ENCODE peak calls at places on chromosomes 16 and 17, in five cellular contexts. One of them, this sample, is unnamed.

GRCh38 chr16:75053791-75054555 is 55.1 kb downstream of the ZNRF1 start:
- DNase-seq in left ventricle myocardium inferior: peak; percentile 70
- DNase-seq in adrenal gland: peak; percentile 72
- DNase-seq in A673: peak; percentile 52
- DNase-seq in fibroblast of lung: no peak
- DNase-seq in this sample: peak; percentile 71

GRCh38 chr16:70764632-70765031 is 36.3 kb downstream of the VAC14 start:
- DNase-seq in fibroblast of lung: no peak
- DNase-seq in adrenal gland: no peak
- DNase-seq in left ventricle myocardium inferior: no peak
- DNase-seq in A673: no peak
- DNase-seq in this sample: no peak

GRCh38 chr17:18377437-18378204 is at the start of gene EVPLL:
- DNase-seq in left ventricle myocardium inferior: peak; percentile 39
- DNase-seq in A673: no peak
- DNase-seq in adrenal gland: no peak
- DNase-seq in fibroblast of lung: no peak
- DNase-seq in this sample: no peak

GRCh38 chr17:41864498-41864836 is 756 bp downstream of the KLHL11 start:
- DNase-seq in fibroblast of lung: no peak
- DNase-seq in left ventricle myocardium inferior: no peak
- DNase-seq in adrenal gland: no peak
- DNase-seq in A673: no peak
- DNase-seq in this sample: no peak

GRCh38 chr16:57256601-57257395 is 11.7 kb downstream of the ARL2BP start:
- DNase-seq in left ventricle myocardium inferior: no peak
- DNase-seq in A673: no peak
- DNase-seq in adrenal gland: no peak
- DNase-seq in fibroblast of lung: no peak
- DNase-seq in this sample: no peak

GRCh38 chr16:28317040-28317880 is 24.9 kb downstream of the SBK1 start:
- DNase-seq in adrenal gland: peak; percentile 59
- DNase-seq in left ventricle myocardium inferior: peak; percentile 41
- DNase-seq in fibroblast of lung: peak; percentile 37
- DNase-seq in A673: peak; percentile 69
- DNase-seq in this sample: peak; percentile 46

GRCh38 chr16:19481291-19481690 is 40.6 kb downstream of the GDE1 start:
- DNase-seq in fibroblast of lung: no peak
- DNase-seq in adrenal gland: no peak
- DNase-seq in A673: no peak
- DNase-seq in left ventricle myocardium inferior: no peak
- DNase-seq in this sample: no peak

GRCh38 chr17:17784599-17785264 is 52.1 kb downstream of the SREBF1 start:
- DNase-seq in fibroblast of lung: no peak
- DNase-seq in adrenal gland: no peak
- DNase-seq in A673: peak; percentile 81
- DNase-seq in left ventricle myocardium inferior: no peak
- DNase-seq in this sample: no peak

GRCh38 chr17:77899494-77899893 is 59.0 kb upstream of the TNRC6C start:
- DNase-seq in fibroblast of lung: no peak
- DNase-seq in adrenal gland: no peak
- DNase-seq in left ventricle myocardium inferior: no peak
- DNase-seq in A673: no peak
- DNase-seq in this sample: no peak

GRCh38 chr17:37608369-37609169 is 649 bp downstream of the SYNRG start:
- DNase-seq in left ventricle myocardium inferior: no peak
- DNase-seq in fibroblast of lung: peak; percentile 43
- DNase-seq in A673: peak; percentile 40
- DNase-seq in adrenal gland: no peak
- DNase-seq in this sample: no peak

GRCh38 chr17:55264273-55264639 is 504 bp upstream of the HLF start:
- DNase-seq in fibroblast of lung: no peak
- DNase-seq in adrenal gland: no peak
- DNase-seq in left ventricle myocardium inferior: no peak
- DNase-seq in A673: no peak
- DNase-seq in this sample: no peak

GRCh38 chr16:48384305-48384981 is 770 bp downstream of the SIAH1 start:
- DNase-seq in A673: peak; percentile 43
- DNase-seq in left ventricle myocardium inferior: peak; percentile 71
- DNase-seq in fibroblast of lung: peak; percentile 73
- DNase-seq in adrenal gland: peak; percentile 72
- DNase-seq in this sample: peak; percentile 74

GRCh38 chr16:57622361-57623250 is 5.8 kb upstream of the ADGRG1 start:
- DNase-seq in fibroblast of lung: no peak
- DNase-seq in A673: no peak
- DNase-seq in adrenal gland: peak; percentile 49
- DNase-seq in left ventricle myocardium inferior: no peak
- DNase-seq in this sample: no peak

GRCh38 chr17:62714016-62714777 is 86.7 kb downstream of the MRC2 start:
- DNase-seq in left ventricle myocardium inferior: no peak
- DNase-seq in A673: no peak
- DNase-seq in adrenal gland: no peak
- DNase-seq in fibroblast of lung: peak; percentile 47
- DNase-seq in this sample: no peak

GRCh38 chr16:84042879-84043485 is 387 bp upstream of the SLC38A8 start:
- DNase-seq in fibroblast of lung: no peak
- DNase-seq in adrenal gland: no peak
- DNase-seq in A673: no peak
- DNase-seq in left ventricle myocardium inferior: no peak
- DNase-seq in this sample: no peak

GRCh38 chr17:80219777-80220708 is at the start of the genes SGSH and SLC26A11:
- DNase-seq in left ventricle myocardium inferior: peak; percentile 86
- DNase-seq in A673: peak; percentile 79
- DNase-seq in fibroblast of lung: peak; percentile 42
- DNase-seq in adrenal gland: peak; percentile 87
- DNase-seq in this sample: peak; percentile 87

GRCh38 chr16:14496047-14496770 is 133.9 kb downstream of the PARN start:
- DNase-seq in fibroblast of lung: no peak
- DNase-seq in A673: no peak
- DNase-seq in left ventricle myocardium inferior: no peak
- DNase-seq in adrenal gland: no peak
- DNase-seq in this sample: no peak

GRCh38 chr17:6413073-6413472 is 21.8 kb downstream of the AIPL1 start:
- DNase-seq in A673: peak; percentile 70
- DNase-seq in adrenal gland: no peak
- DNase-seq in left ventricle myocardium inferior: no peak
- DNase-seq in fibroblast of lung: peak; percentile 65
- DNase-seq in this sample: no peak

GRCh38 chr16:10039220-10040096 is 142.8 kb downstream of the GRIN2A start:
- DNase-seq in A673: peak; percentile 27
- DNase-seq in left ventricle myocardium inferior: no peak
- DNase-seq in adrenal gland: no peak
- DNase-seq in fibroblast of lung: no peak
- DNase-seq in this sample: peak; percentile 18

GRCh38 chr17:35147313-35147982 is at the start of gene UNC45B:
- DNase-seq in fibroblast of lung: no peak
- DNase-seq in A673: no peak
- DNase-seq in adrenal gland: no peak
- DNase-seq in left ventricle myocardium inferior: peak; percentile 69
- DNase-seq in this sample: peak; percentile 81

GRCh38 chr16:75304521-75305363 is 53.3 kb upstream of the BCAR1 start:
- DNase-seq in left ventricle myocardium inferior: peak; percentile 41
- DNase-seq in fibroblast of lung: peak; percentile 89
- DNase-seq in A673: peak; percentile 77
- DNase-seq in adrenal gland: peak; percentile 97
- DNase-seq in this sample: peak; percentile 41

GRCh38 chr16:70644763-70645597 is 1.4 kb upstream of the IL34 start:
- DNase-seq in fibroblast of lung: no peak
- DNase-seq in A673: peak; percentile 29
- DNase-seq in left ventricle myocardium inferior: no peak
- DNase-seq in adrenal gland: no peak
- DNase-seq in this sample: no peak

GRCh38 chr17:39683295-39683939 is 4.4 kb downstream of the PGAP3 start:
- DNase-seq in A673: no peak
- DNase-seq in adrenal gland: no peak
- DNase-seq in fibroblast of lung: no peak
- DNase-seq in left ventricle myocardium inferior: no peak
- DNase-seq in this sample: no peak

DNA sequence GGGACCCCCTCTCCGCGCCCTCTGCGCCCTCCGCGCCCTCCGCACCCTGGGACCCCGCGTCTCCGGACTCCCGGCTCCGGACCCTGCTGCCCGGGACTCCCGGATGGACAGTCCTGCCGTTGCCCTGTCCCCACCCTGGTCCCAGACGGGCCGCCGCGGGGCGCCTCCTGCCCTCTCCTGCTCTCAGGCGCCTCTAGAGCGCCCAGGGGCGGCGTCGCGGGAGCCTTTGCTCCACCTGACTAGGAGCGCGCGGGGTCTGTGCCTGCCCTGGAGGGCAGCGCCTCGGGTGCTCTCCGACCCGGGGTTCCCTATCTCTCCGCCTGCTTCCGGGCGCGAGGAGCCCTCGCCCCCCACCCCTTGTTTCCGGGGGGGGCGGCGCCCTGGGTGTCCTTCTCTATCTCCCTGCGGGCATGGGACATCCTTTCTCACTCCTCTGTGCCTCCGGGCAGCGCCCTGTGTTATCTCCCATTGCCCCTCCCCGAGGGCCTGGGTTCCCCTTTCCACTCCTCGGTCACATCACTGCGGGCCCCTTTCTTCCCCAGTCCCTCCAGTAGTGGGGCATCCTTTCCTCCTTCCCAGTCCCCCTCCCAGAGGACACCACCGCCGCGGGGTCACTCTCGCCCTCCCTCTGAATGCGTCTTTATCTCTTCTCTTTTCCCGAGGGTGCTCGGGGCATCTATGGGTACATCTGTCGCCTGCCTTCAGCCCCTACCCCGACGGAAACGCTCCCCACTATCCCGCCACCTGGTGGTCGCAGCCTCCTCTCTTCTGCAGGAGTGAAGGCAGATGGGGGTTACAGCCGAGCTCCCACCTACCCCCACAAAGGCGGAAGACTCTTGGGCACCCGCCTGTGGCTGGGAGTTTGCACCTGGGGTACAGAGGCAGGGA is 865 bp downstream of the PRKCB start:
- DNase-seq in A673: peak; percentile 62
- DNase-seq in left ventricle myocardium inferior: peak; percentile 19
- DNase-seq in fibroblast of lung: no peak
- DNase-seq in adrenal gland: no peak
- DNase-seq in this sample: peak; percentile 27
- TF ChIP-seq CTCF in A673: peak; percentile 73
- TF ChIP-seq CTCF in left ventricle myocardium inferior: no peak
- TF ChIP-seq CTCF in fibroblast of lung: no peak
- TF ChIP-seq CTCF in adrenal gland: no peak
- TF ChIP-seq CTCF in this sample: no peak

GRCh38 chr17:48443712-48444111 is 13.7 kb upstream of the SKAP1 start:
- DNase-seq in fibroblast of lung: no peak
- DNase-seq in adrenal gland: no peak
- DNase-seq in left ventricle myocardium inferior: no peak
- DNase-seq in A673: no peak
- DNase-seq in this sample: no peak

GRCh38 chr17:48442819-48443218 is 12.8 kb upstream of the SKAP1 start:
- DNase-seq in adrenal gland: no peak
- DNase-seq in A673: peak; percentile 46
- DNase-seq in left ventricle myocardium inferior: no peak
- DNase-seq in fibroblast of lung: no peak
- DNase-seq in this sample: no peak

GRCh38 chr17:48440660-48441059 is 10.6 kb upstream of the SKAP1 start:
- DNase-seq in left ventricle myocardium inferior: no peak
- DNase-seq in adrenal gland: no peak
- DNase-seq in fibroblast of lung: no peak
- DNase-seq in A673: peak; percentile 83
- DNase-seq in this sample: no peak

GRCh38 chr17:48441231-48441711 is 11.3 kb upstream of the SKAP1 start:
- DNase-seq in adrenal gland: no peak
- DNase-seq in A673: peak; percentile 96
- DNase-seq in left ventricle myocardium inferior: no peak
- DNase-seq in fibroblast of lung: no peak
- DNase-seq in this sample: no peak

GRCh38 chr17:48441862-48442261 is 11.8 kb upstream of the SKAP1 start:
- DNase-seq in adrenal gland: no peak
- DNase-seq in left ventricle myocardium inferior: no peak
- DNase-seq in A673: peak; percentile 36
- DNase-seq in fibroblast of lung: no peak
- DNase-seq in this sample: no peak
- H3K27ac ChIP-seq in adrenal gland: no peak overlapping the region
- H3K27ac ChIP-seq in left ventricle myocardium inferior: no peak overlapping the region
- H3K27ac ChIP-seq in A673: peak overlapping the region; percentile 75
- H3K27ac ChIP-seq in fibroblast of lung: no peak overlapping the region
- H3K27ac ChIP-seq in this sample: no peak overlapping the region

GRCh38 chr17:64081802-64082799 is 47.8 kb downstream of the ERN1 start:
- DNase-seq in adrenal gland: no peak
- DNase-seq in A673: peak; percentile 28
- DNase-seq in left ventricle myocardium inferior: no peak
- DNase-seq in fibroblast of lung: peak; percentile 86
- DNase-seq in this sample: no peak
- H3K4me3 ChIP-seq in adrenal gland: no peak overlapping the region
- H3K4me3 ChIP-seq in A673: no peak overlapping the region
- H3K4me3 ChIP-seq in left ventricle myocardium inferior: no peak overlapping the region
- H3K4me3 ChIP-seq in fibroblast of lung: no peak overlapping the region
- H3K4me3 ChIP-seq in this sample: no peak overlapping the region

GRCh38 chr17:30236807-30237206 is 1.3 kb upstream of the SLC6A4 start:
- DNase-seq in left ventricle myocardium inferior: peak; percentile 49
- DNase-seq in adrenal gland: peak; percentile 73
- DNase-seq in fibroblast of lung: peak; percentile 39
- DNase-seq in A673: peak; percentile 46
- DNase-seq in this sample: peak; percentile 38
- TF ChIP-seq CTCF in left ventricle myocardium inferior: peak; percentile 39
- TF ChIP-seq CTCF in adrenal gland: peak; percentile 28
- TF ChIP-seq CTCF in fibroblast of lung: peak; percentile 35
- TF ChIP-seq CTCF in A673: peak; percentile 49
- TF ChIP-seq CTCF in this sample: peak; percentile 34

GRCh38 chr17:49759203-49759602 is 4.7 kb downstream of the FAM117A start:
- DNase-seq in adrenal gland: no peak
- DNase-seq in A673: no peak
- DNase-seq in fibroblast of lung: no peak
- DNase-seq in left ventricle myocardium inferior: no peak
- DNase-seq in this sample: no peak
- H3K27ac ChIP-seq in adrenal gland: no peak overlapping the region
- H3K27ac ChIP-seq in A673: no peak overlapping the region
- H3K27ac ChIP-seq in fibroblast of lung: no peak overlapping the region
- H3K27ac ChIP-seq in left ventricle myocardium inferior: peak overlapping the region; percentile 17
- H3K27ac ChIP-seq in this sample: peak overlapping the region; percentile 61

DNA sequence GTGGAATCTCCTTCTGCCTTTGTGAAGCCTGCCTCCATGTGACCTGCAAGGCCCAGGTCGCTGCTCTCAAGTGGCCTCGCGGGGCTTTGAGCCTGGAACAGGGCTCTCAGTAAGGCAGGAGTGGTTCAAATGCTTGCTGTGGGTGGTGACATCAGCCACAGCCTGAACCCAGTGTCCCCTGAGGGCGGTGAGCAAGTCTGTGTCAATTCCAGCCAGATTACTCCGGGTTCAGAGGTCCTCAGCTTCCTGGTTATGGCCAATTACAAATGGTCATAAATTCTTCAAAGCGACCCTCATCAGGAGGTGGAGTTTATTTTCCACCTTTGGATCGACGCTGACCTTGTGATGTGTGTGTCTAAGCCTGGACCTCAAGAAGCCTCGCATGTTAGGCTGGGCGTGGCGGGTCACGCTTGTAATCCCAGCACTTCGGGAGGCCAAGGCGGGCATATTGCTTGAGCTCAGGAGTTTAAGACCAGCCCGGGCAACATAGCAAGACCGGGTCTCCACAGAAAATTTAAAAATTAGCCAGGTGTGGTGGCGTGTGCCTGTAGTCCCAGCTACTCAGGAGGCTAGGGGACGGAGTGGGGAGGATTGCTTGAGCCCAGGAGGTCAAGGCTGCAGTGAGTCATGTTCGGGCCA is 17.3 kb downstream of the LGALS3BP start:
- DNase-seq in fibroblast of lung: no peak
- DNase-seq in A673: no peak
- DNase-seq in adrenal gland: no peak
- DNase-seq in left ventricle myocardium inferior: no peak
- DNase-seq in this sample: no peak
- H3K4me3 ChIP-seq in fibroblast of lung: no peak overlapping the region
- H3K4me3 ChIP-seq in A673: no peak overlapping the region
- H3K4me3 ChIP-seq in adrenal gland: no peak overlapping the region
- H3K4me3 ChIP-seq in left ventricle myocardium inferior: no peak overlapping the region
- H3K4me3 ChIP-seq in this sample: no peak overlapping the region

This sample was measured in heart right ventricle.